ENCODE peak calls at places on chromosomes 3 and 15, in eight cellular contexts. X, L, R, Q, T, E, D and C are unnamed samples.

GRCh38 chr15:31461375-31461774 is 134.7 kb downstream of the KLF13 start:
- DNase-seq in L (no peak), X (peak), E (no peak), Q (no peak), R (no peak), D (no peak), T (no peak), C (no peak)

GRCh38 chr3:24185738-24186384 is 240.8 kb downstream of the NR1D2 start:
- DNase-seq in Q (peak), R (no peak), X (peak), D (peak), T (peak), L (no peak), E (peak), C (peak)

GRCh38 chr3:16460273-16460672 is 53.2 kb downstream of the RFTN1 start:
- DNase-seq in L (no peak), R (no peak), T (no peak), X (no peak), D (no peak), Q (no peak), E (no peak), C (no peak)

GRCh38 chr15:98241032-98241554 is 280.6 kb downstream of the ARRDC4 start:
- DNase-seq in T (no peak), L (no peak), R (no peak), E (no peak), X (no peak), Q (peak), D (no peak), C (no peak)

GRCh38 chr3:176375519-176375918 is 821.8 kb downstream of the TBL1XR1 start:
- DNase-seq in Q (no peak), D (no peak), T (no peak), E (no peak), R (no peak), X (no peak), L (no peak), C (no peak)

GRCh38 chr3:156751461-156752025 is 74.6 kb upstream of the LEKR1 start:
- DNase-seq in Q (peak), D (no peak), T (peak), E (peak), R (no peak), X (peak), L (no peak), C (peak)

GRCh38 chr15:89767411-89767915 is 8.7 kb upstream of the MESP2 start:
- DNase-seq in L (no peak), X (no peak), D (no peak), T (no peak), E (no peak), Q (no peak), R (no peak), C (no peak)

GRCh38 chr3:64345351-64345750 is 120.1 kb upstream of the PRICKLE2 start:
- DNase-seq in E (no peak), Q (peak), R (no peak), L (no peak), X (peak), T (peak), D (no peak), C (peak)

GRCh38 chr15:79179108-79179561 is 88.6 kb upstream of the RASGRF1 start:
- DNase-seq in Q (peak), L (no peak), E (no peak), R (no peak), D (no peak), T (no peak), X (no peak), C (no peak)

GRCh38 chr3:57646723-57647122 is 46.2 kb downstream of the DENND6A start:
- DNase-seq in Q (peak), D (no peak), L (no peak), X (no peak), R (no peak), T (peak), E (no peak), C (peak)

GRCh38 chr3:126999383-126999782 is 16.5 kb downstream of the PLXNA1 start:
- DNase-seq in X (no peak), T (no peak), R (no peak), Q (no peak), E (no peak), L (no peak), D (no peak), C (no peak)

GRCh38 chr3:152051501-152052404 is 178.3 kb downstream of the SUCNR1 start:
- DNase-seq in L (no peak), Q (no peak), R (no peak), X (no peak), E (no peak), D (no peak), T (peak), C (peak)

GRCh38 chr3:11445883-11446282 is 173.7 kb downstream of the ATG7 start:
- DNase-seq in T (peak), L (no peak), R (no peak), E (no peak), Q (no peak), X (no peak), D (no peak), C (peak)

GRCh38 chr15:64029633-64030032 is 16.7 kb downstream of the DAPK2 start:
- DNase-seq in E (no peak), L (no peak), D (no peak), X (no peak), T (no peak), Q (no peak), R (no peak), C (no peak)